ENCODE peak calls at places on chromosomes 2 and 18, in eight cellular contexts. X, P, A, I, V, K, Q and C are unnamed samples.

GRCh38 chr2:135851858-135852257 is 14.9 kb upstream of the LCT start:
- DNase-seq in X (no peak), P (no peak), A (no peak), I (no peak), V (no peak), K (no peak), Q (no peak), C (no peak)

GRCh38 chr2:148965596-148966431 is 72.7 kb upstream of the LYPD6B start:
- DNase-seq in X (peak; percentile 51), P (no peak), A (no peak), I (no peak), V (no peak), K (no peak), Q (no peak), C (no peak)

GRCh38 chr2:85259101-85259590 is 68.6 kb downstream of the TGOLN2 start:
- DNase-seq in X (no peak), P (no peak), A (no peak), I (no peak), V (no peak), K (no peak), Q (peak; percentile 43), C (no peak)

GRCh38 chr2:55620123-55620779 is 2.8 kb upstream of the PPP4R3B start:
- DNase-seq in X (no peak), P (no peak), A (no peak), I (no peak), V (no peak), K (no peak), Q (peak; percentile 62), C (no peak)

GRCh38 chr2:219525533-219526232 is 11.4 kb downstream of the ASIC4 start:
- DNase-seq in X (no peak), P (no peak), A (no peak), I (no peak), V (no peak), K (no peak), Q (no peak), C (no peak)

GRCh38 chr2:173017657-173018420 is 57.8 kb upstream of the MAP3K20 start:
- DNase-seq in X (no peak), P (no peak), A (no peak), I (peak; percentile 37), V (no peak), K (no peak), Q (no peak), C (no peak)

GRCh38 chr2:2686228-2686627 is 355.2 kb upstream of the MYT1L start:
- DNase-seq in X (no peak), P (no peak), A (no peak), I (no peak), V (no peak), K (no peak), Q (peak; percentile 69), C (no peak)

GRCh38 chr2:237868631-237869356 is 9.4 kb downstream of the RAMP1 start:
- DNase-seq in X (no peak), P (no peak), A (no peak), I (no peak), V (peak; percentile 56), K (no peak), Q (no peak), C (no peak)

GRCh38 chr18:74342416-74343043 is 26.9 kb downstream of the C18orf63 start:
- DNase-seq in X (no peak), P (no peak), A (no peak), I (peak; percentile 67), V (peak; percentile 70), K (no peak), Q (no peak), C (peak; percentile 47)

GRCh38 chr2:134287323-134287722 is 33.5 kb downstream of the MGAT5 start:
- DNase-seq in X (peak; percentile 62), P (no peak), A (no peak), I (no peak), V (no peak), K (no peak), Q (no peak), C (no peak)

GRCh38 chr2:230734247-230735175 is 21.9 kb downstream of the CAB39 start:
- DNase-seq in X (no peak), P (no peak), A (no peak), I (no peak), V (no peak), K (no peak), Q (no peak), C (no peak)

GRCh38 chr2:73217160-73217559 is 3.1 kb downstream of the SMYD5 start:
- DNase-seq in X (no peak), P (no peak), A (no peak), I (no peak), V (no peak), K (no peak), Q (no peak), C (no peak)

GRCh38 chr2:73215254-73215653 is 1.2 kb downstream of the SMYD5 start:
- DNase-seq in X (no peak), P (no peak), A (no peak), I (no peak), V (no peak), K (no peak), Q (no peak), C (no peak)

GRCh38 chr2:73212098-73212447 is 2.0 kb upstream of the SMYD5 start:
- DNase-seq in X (no peak), P (no peak), A (no peak), I (no peak), V (no peak), K (no peak), Q (no peak), C (no peak)

GRCh38 chr2:73212448-73213176 is 1.4 kb upstream of the SMYD5 start:
- DNase-seq in X (no peak), P (peak; percentile 92), A (peak; percentile 76), I (peak; percentile 77), V (peak; percentile 70), K (peak; percentile 56), Q (peak; percentile 90), C (peak; percentile 78)

GRCh38 chr2:73214120-73215035 is at the start of gene SMYD5:
- DNase-seq in X (peak; percentile 53), P (peak; percentile 82), A (peak; percentile 92), I (peak; percentile 81), V (peak; percentile 85), K (peak; percentile 68), Q (peak; percentile 95), C (peak; percentile 95)
- TF ChIP-seq POLR2A in X (peak; percentile 88), P (peak; percentile 89), A (no peak), I (peak; percentile 88), V (peak; percentile 68), K (peak; percentile 34), Q (no peak), C (no peak)

DNA sequence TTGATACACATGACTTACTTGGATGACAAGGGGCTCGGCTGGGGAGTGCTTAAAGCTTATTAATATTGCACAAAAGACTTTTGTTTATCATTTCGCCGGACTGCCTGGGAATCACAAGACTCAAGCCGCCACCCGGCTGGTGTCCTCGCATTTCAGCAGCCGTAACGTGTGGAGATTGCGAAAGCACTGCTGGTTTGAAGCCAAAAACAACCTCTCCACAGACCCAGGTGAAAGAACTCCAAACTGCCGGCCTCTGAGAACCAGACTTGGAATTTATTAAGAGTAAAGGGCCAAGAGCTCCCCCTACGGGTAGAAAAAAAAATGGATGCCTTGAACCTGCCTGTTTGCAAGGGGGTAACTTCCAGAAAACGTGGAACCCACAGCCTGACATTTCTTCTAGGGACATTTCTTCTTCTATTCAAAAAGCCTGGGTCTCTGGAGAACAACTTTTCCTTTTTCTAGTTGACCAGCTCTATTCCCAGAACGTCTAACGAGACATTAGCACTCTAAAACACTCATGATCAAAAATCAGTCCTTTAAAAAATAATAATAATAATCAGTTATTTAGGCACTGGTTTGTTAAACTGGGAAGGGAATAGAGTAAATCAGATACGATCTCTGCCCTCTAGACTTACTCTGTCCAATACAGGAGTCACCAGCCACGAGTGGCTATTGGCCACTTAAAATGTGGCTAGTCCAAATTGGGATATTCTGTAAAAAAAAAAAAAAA is 216.3 kb downstream of the C1D start:
- DNase-seq in X (no peak), P (peak; percentile 73), A (peak; percentile 86), I (peak; percentile 96), V (peak; percentile 97), K (peak; percentile 82), Q (no peak), C (peak; percentile 91)
- H3K4me3 ChIP-seq in X (no peak overlapping the region), P (peak overlapping the region; percentile 2), A (peak overlapping the region; percentile 11), I (no peak overlapping the region), V (no peak overlapping the region), K (peak overlapping the region; percentile 8), Q (no peak overlapping the region), C (no peak overlapping the region)

GRCh38 chr2:98461650-98462049 is 17.0 kb downstream of the INPP4A start:
- DNase-seq in X (no peak), P (no peak), A (no peak), I (no peak), V (no peak), K (no peak), Q (peak; percentile 72), C (no peak)

GRCh38 chr2:98460573-98461560 is 16.2 kb downstream of the INPP4A start:
- DNase-seq in X (peak; percentile 81), P (no peak), A (no peak), I (no peak), V (no peak), K (no peak), Q (peak; percentile 93), C (no peak)

GRCh38 chr2:98458207-98458606 is 13.5 kb downstream of the INPP4A start:
- DNase-seq in X (no peak), P (no peak), A (no peak), I (peak; percentile 52), V (no peak), K (no peak), Q (no peak), C (no peak)

GRCh38 chr2:98458667-98459380 is 14.2 kb downstream of the INPP4A start:
- DNase-seq in X (no peak), P (no peak), A (no peak), I (no peak), V (no peak), K (no peak), Q (peak; percentile 68), C (no peak)

GRCh38 chr2:98459776-98460175 is 15.1 kb downstream of the INPP4A start:
- DNase-seq in X (no peak), P (no peak), A (no peak), I (no peak), V (no peak), K (no peak), Q (no peak), C (no peak)
- TF ChIP-seq POLR2A in X (no peak), P (no peak), A (no peak), I (no peak), V (no peak), K (no peak), Q (no peak), C (no peak)

DNA sequence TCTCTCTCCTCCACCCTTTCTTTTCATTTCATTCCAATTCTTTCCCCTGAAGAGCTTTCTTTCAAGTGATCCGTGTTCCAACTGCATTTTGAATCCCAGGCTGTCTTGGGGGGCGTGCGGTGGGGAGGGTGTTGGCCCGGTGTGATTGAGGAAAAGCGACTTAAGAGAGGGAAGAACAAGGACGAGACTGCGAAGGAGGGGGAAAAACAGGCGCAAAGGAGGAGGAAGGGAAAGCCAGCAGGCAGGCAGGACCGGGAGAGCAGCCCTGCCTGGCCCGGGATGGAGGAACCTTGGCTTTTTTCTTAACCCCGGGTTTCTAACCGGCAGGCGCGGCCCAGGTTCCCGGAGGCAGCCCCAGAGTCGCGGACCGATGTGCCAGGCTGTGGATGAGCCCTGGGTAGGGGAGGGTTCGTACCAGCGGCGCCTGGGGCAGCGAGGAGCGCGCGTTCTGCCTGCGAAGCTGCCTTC is 1.3 kb downstream of the ADCYAP1 start:
- DNase-seq in X (no peak), P (no peak), A (no peak), I (no peak), V (no peak), K (no peak), Q (no peak), C (no peak)
- H3K4me3 ChIP-seq in X (no peak overlapping the region), P (no peak overlapping the region), A (no peak overlapping the region), I (no peak overlapping the region), V (no peak overlapping the region), K (no peak overlapping the region), Q (no peak overlapping the region), C (no peak overlapping the region)